ENCODE peak calls at places on chromosome 21, in eight cellular contexts. T, Q, Z, F, W, X, Y and I are unnamed samples. For H3K4me1, the result is how much of the 10 kb centered on the place peaks cover.

GRCh38 chr21:41460578-41461527 is 34.8 kb downstream of the MX1 start:
- DNase-seq in X (peak), Z (peak), T (no peak), Q (peak), F (peak), W (peak), Y (no peak), I (peak)

GRCh38 chr21:34272321-34272720 is 91.5 kb upstream of the KCNE2 start:
- DNase-seq in W (no peak), Y (no peak), F (no peak), Z (no peak), Q (no peak), T (no peak), X (no peak), I (no peak)

GRCh38 chr21:33403128-33403785 is at the start of gene IFNGR2:
- DNase-seq in Z (peak), Y (no peak), W (peak), X (peak), F (no peak), Q (peak), T (peak), I (no peak)

GRCh38 chr21:32411366-32412161 is 942 bp upstream of the EVA1C start:
- DNase-seq in Y (no peak), W (peak), X (peak), Q (peak), T (no peak), F (no peak), Z (peak), I (no peak)

GRCh38 chr21:42388740-42389448 is 7.0 kb downstream of the TMPRSS3 start:
- DNase-seq in X (peak), F (peak), W (peak), Z (no peak), Y (no peak), T (no peak), Q (no peak), I (no peak)

GRCh38 chr21:41133896-41134522 is 34.0 kb upstream of the BACE2 start:
- DNase-seq in W (no peak), Z (no peak), T (no peak), X (peak), F (no peak), Y (no peak), Q (no peak), I (no peak)

GRCh38 chr21:36188081-36188681 is 31.6 kb downstream of the DOP1B start:
- DNase-seq in Z (no peak), Y (no peak), X (no peak), F (peak), W (peak), Q (no peak), T (no peak), I (no peak)

GRCh38 chr21:34128124-34128523 is 54.7 kb downstream of the MRPS6 start:
- DNase-seq in Q (no peak), F (no peak), Z (no peak), T (no peak), W (no peak), X (no peak), Y (no peak), I (no peak)

GRCh38 chr21:34544032-34544496 is 32.1 kb upstream of the KCNE1 start:
- DNase-seq in T (peak), W (no peak), Y (peak), F (peak), Q (no peak), Z (peak), X (peak), I (peak)

GRCh38 chr21:34092241-34092921 is 19.0 kb downstream of the MRPS6 start:
- DNase-seq in Z (peak), T (no peak), X (peak), F (no peak), Y (no peak), Q (no peak), W (no peak), I (no peak)

GRCh38 chr21:30842990-30843389 is 13.4 kb upstream of the KRTAP7-1 start:
- DNase-seq in W (no peak), F (no peak), T (no peak), Q (no peak), X (no peak), Z (no peak), Y (no peak), I (no peak)

GRCh38 chr21:33975548-33976081 is 60.0 kb upstream of the ATP5PO start:
- DNase-seq in Q (peak), Y (no peak), Z (peak), X (no peak), F (no peak), T (no peak), W (no peak), I (no peak)

GRCh38 chr21:17513214-17514123 is 626 bp downstream of the CXADR start:
- DNase-seq in Y (no peak), Q (peak), T (peak), X (peak), W (peak), Z (peak), F (peak), I (no peak)

GRCh38 chr21:32347887-32348450 is 44.8 kb downstream of the URB1 start:
- DNase-seq in F (no peak), W (no peak), T (no peak), Z (no peak), Y (no peak), Q (no peak), X (no peak), I (no peak)

GRCh38 chr21:33843216-33843615 is 72.4 kb downstream of the ATP5PO start:
- DNase-seq in Y (no peak), Q (no peak), F (no peak), W (no peak), T (no peak), Z (no peak), X (no peak), I (no peak)

GRCh38 chr21:40967771-40968170 is 120.8 kb upstream of the DSCAM start:
- DNase-seq in Z (no peak), X (no peak), F (no peak), Q (no peak), W (no peak), T (no peak), Y (no peak), I (no peak)

GRCh38 chr21:42234464-42235241 is 15.7 kb downstream of the ABCG1 start:
- DNase-seq in F (peak), Z (peak), W (peak), X (peak), T (peak), Q (peak), Y (no peak), I (no peak)

GRCh38 chr21:16468191-16468590 is 738.4 kb downstream of the USP25 start:
- DNase-seq in Q (no peak), F (no peak), X (no peak), Z (no peak), Y (no peak), T (no peak), W (no peak), I (no peak)

GRCh38 chr21:33870768-33871167 is 44.8 kb downstream of the ATP5PO start:
- DNase-seq in T (no peak), W (no peak), Z (no peak), Q (no peak), X (no peak), Y (no peak), F (no peak), I (no peak)

GRCh38 chr21:36150192-36150711 is 6.4 kb upstream of the DOP1B start:
- DNase-seq in F (no peak), T (no peak), Y (no peak), X (no peak), Z (no peak), Q (no peak), W (no peak), I (no peak)

GRCh38 chr21:33152228-33153130 is 77.3 kb upstream of the IFNAR2 start:
- DNase-seq in Y (no peak), F (no peak), Q (no peak), Z (no peak), W (no peak), T (no peak), X (no peak), I (no peak)

DNA sequence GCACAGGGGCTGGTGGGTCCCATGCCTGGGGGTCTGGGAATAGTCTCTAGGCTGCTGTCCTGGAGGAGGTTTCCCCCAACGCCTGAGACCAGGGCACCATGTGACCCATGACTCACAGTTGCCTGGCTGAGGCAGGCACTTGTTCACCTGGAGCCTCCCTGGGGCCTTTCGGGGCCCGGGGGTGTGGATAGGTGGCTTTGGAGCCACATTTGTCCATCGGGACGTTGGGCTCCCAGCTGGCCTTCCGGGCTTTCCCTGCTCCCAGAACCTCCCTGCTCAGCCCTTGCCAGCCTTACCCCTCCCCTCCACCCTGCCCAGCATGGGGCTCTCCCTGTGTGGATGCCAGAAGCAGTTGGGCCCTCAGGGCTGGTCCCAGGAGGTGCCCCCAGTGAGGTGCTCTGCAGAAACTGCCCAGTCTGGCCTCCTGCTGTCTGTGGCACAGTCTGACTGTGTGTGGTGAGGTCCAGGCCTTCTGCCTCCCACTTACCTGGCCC is 14.2 kb downstream of the COL6A1 start:
- DNase-seq in F (peak), Q (no peak), T (peak), Z (no peak), Y (no peak), W (peak), X (no peak), I (no peak)
- H3K4me1 ChIP-seq in F (under half), Q (under half), T (under half), Z (under half), Y (under half), W (under half), X (under half), I (under half)

GRCh38 chr21:38914531-38915385 is 109.0 kb downstream of the ETS2 start:
- DNase-seq in T (no peak), Q (no peak), Z (no peak), F (peak), X (peak), Y (no peak), W (no peak), I (no peak)
- H3K4me1 ChIP-seq in T (under half), Q (under half), Z (under half), F (half or more), X (under half), Y (under half), W (under half), I (under half)

DNA sequence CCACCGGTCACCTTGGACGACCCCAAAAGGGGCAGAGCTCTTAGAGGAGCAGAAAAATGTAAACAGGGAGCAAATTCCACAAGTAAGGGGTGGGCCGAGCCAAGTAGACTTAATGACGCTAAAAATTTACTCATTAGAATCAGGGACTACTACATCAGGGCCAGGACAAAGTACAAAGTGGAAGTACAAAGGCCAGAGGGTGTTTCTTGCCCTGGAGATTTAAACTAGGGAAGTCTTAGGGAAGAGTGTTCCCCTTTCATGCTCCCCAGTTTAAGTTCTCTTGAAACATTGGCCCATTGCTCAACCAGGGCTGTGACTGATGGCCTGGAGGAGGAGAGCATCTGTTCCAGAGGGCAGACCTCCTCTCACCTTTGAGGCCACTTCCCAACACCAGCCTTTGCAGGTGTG is 48.6 kb downstream of the BACH1 start:
- DNase-seq in Y (no peak), F (peak), W (no peak), Z (no peak), Q (no peak), T (no peak), X (no peak), I (no peak)
- H3K4me1 ChIP-seq in Y (under half), F (under half), W (under half), Z (under half), Q (under half), T (under half), X (under half), I (under half)

GRCh38 chr21:43770066-43770655 is 5.9 kb downstream of the CSTB start:
- DNase-seq in W (no peak), X (no peak), T (no peak), Y (no peak), Q (no peak), Z (no peak), F (no peak), I (no peak)

GRCh38 chr21:43772368-43772870 is 3.7 kb downstream of the CSTB start:
- DNase-seq in Y (no peak), T (no peak), F (no peak), X (no peak), Z (no peak), Q (no peak), W (no peak), I (no peak)

GRCh38 chr21:43769325-43769958 is 6.7 kb downstream of the CSTB start:
- DNase-seq in Q (no peak), F (no peak), Z (no peak), W (no peak), T (no peak), X (no peak), Y (no peak), I (no peak)

GRCh38 chr21:43771698-43772367 is 4.3 kb downstream of the CSTB start:
- DNase-seq in Y (no peak), Q (no peak), W (no peak), Z (no peak), X (no peak), T (no peak), F (no peak), I (no peak)

DNA sequence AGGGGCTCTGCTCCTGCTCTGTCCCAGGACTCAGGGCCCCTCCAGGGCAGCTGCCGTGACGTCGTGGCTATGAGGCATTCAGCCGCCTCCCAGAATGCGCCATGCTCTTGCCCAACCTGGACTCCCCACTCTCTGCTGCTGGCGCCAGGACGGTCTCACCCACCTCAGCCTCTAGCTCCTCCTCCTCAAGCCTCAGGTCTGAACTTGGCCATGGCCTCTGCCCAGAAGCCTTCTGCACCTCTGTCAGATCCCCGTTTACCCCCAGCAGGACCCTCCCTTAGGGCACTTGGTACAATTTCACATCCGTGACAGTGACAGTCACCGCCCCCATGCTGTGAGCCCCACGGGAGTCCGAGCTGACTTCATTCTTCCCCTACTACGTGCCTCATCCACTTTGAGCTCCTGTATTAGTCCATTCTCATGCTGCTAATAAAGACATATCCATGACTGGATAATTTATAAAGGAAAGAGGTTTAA is 4.9 kb downstream of the CSTB start:
- DNase-seq in Q (no peak), T (no peak), Y (peak), W (no peak), F (no peak), Z (no peak), X (no peak), I (no peak)
- H3K4me1 ChIP-seq in Q (under half), T (under half), Y (under half), W (under half), F (under half), Z (under half), X (under half), I (under half)

DNA sequence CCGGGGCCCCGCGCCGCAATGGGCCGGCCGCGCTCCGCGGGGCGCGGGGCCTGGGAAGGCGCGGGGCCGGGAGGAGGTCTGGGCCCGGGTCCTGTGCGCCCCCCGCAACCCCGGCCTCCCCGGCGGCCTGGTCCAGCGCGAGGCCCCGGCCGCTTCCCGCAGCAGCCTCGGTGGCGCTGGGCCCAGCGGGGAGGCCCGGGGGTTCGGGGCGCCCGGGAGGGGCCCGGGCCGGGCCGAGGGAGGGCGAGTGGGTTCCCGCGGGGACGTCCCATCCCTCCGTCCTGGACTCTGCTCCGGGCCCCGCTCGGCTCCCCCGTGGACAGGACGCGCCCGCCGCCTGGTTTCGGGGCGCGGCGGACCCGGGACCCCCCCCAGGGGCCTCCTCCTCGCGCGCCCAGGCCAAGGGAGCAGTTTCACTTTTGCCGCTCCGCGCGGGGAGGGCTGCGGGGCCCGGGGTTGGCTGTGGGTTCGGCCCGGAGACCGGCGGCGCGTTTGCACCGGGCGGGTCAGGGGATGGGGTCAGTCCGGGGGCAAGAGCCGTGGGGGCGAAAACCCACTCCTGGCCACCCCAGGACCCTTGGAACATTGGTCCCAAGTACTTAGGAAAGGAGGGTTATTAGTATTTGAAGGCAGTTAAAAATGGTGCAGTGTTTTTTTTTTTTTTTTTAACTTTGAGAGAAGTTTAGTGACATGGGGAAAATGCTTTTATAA is 603 bp downstream of the AGPAT3 start:
- DNase-seq in Z (peak), F (no peak), Y (no peak), Q (peak), W (peak), T (no peak), X (peak), I (no peak)
- H3K4me1 ChIP-seq in Z (under half), F (under half), Y (under half), Q (under half), W (under half), T (under half), X (under half), I (under half)

DNA sequence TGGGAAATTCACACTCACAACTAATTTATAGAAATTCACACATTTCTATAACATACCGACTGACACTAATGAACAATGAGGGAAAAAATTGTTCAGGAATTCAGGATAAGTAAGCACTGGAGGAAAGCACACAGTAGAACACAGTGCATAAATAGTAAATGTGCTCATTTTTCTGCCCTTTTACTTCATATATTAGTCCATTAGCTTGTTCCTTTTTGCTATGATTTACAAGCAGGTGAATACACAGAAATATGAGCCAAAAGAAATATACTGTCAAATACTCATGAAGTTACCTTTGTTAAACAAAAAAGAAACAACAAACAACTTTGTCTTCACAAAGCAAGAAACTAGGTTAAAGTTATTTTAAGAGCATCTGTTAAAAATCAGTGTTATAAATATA is 11.3 kb downstream of the NRIP1 start:
- DNase-seq in T (no peak), F (no peak), Y (no peak), X (no peak), Z (no peak), Q (no peak), W (no peak), I (no peak)
- H3K4me1 ChIP-seq in T (under half), F (under half), Y (half or more), X (under half), Z (under half), Q (half or more), W (under half), I (under half)

DNA sequence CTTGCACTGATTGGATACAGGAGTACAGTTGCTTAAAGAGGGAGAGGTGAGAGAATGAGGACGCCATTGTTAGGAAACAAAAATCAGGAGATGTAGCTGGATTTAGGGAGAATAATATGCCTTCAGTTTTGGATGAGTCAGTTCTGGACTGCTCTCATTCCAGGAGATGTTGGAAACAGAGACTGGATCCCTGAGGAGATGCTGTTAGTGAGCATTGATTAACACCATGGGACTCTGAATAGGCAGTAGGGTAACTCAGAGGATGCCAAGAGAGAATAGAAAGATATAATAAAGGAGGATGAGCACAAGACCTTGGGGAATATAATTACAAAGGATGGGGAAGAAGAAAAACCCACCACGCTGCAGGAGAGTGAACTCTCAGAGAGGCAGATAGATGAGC is 10.3 kb downstream of the KCNJ15 start:
- DNase-seq in X (no peak), Q (no peak), T (no peak), F (no peak), W (no peak), Z (no peak), Y (no peak), I (no peak)
- H3K4me1 ChIP-seq in X (under half), Q (under half), T (under half), F (under half), W (under half), Z (under half), Y (under half), I (under half)

GRCh38 chr21:37381883-37382585 is 15.5 kb downstream of the DYRK1A start:
- DNase-seq in Y (no peak), W (no peak), Z (no peak), F (no peak), T (no peak), Q (no peak), X (no peak), I (no peak)
- H3K4me1 ChIP-seq in Y (under half), W (under half), Z (half or more), F (under half), T (under half), Q (half or more), X (under half), I (under half)